ENCODE peak calls at places on chromosome 16, in four cellular contexts. V is upper lobe of right lung, D is dorsolateral prefrontal cortex, I is mammary epithelial cell. X is an unnamed sample.

GRCh38 chr16:57051696-57052228 is 40.6 kb upstream of the CPNE2 start:
- DNase-seq in V (no peak), D (no peak), I (no peak), X (no peak)

GRCh38 chr16:1632638-1632970 is 20.4 kb downstream of the CRAMP1 start:
- DNase-seq in V (no peak), D (no peak), I (no peak), X (no peak)

GRCh38 chr16:85168732-85169256 is 56.5 kb upstream of the CIBAR2 start:
- DNase-seq in V (no peak), D (no peak), I (no peak), X (no peak)

GRCh38 chr16:2188395-2188794 is 8.0 kb downstream of the CASKIN1 start:
- DNase-seq in V (no peak), D (no peak), I (no peak), X (no peak)

GRCh38 chr16:49468611-49469322 is 95.2 kb downstream of the C16orf78 start:
- DNase-seq in V (peak; percentile 20), D (no peak), I (no peak), X (no peak)

GRCh38 chr16:67441907-67442306 is 11.0 kb downstream of the HSD11B2 start:
- DNase-seq in V (no peak), D (no peak), I (no peak), X (no peak)

GRCh38 chr16:87425941-87426340 is 33.8 kb downstream of the MAP1LC3B start:
- DNase-seq in V (peak; percentile 30), D (no peak), I (no peak), X (no peak)

GRCh38 chr16:29809850-29810698 is 1.9 kb upstream of the PRRT2 start:
- DNase-seq in V (peak; percentile 65), D (no peak), I (no peak), X (no peak)

GRCh38 chr16:64717871-64718270 is 404.0 kb downstream of the CDH11 start:
- DNase-seq in V (no peak), D (no peak), I (no peak), X (no peak)
- TF ChIP-seq CTCF in V (no peak), D (no peak), I (no peak), X (no peak)

DNA sequence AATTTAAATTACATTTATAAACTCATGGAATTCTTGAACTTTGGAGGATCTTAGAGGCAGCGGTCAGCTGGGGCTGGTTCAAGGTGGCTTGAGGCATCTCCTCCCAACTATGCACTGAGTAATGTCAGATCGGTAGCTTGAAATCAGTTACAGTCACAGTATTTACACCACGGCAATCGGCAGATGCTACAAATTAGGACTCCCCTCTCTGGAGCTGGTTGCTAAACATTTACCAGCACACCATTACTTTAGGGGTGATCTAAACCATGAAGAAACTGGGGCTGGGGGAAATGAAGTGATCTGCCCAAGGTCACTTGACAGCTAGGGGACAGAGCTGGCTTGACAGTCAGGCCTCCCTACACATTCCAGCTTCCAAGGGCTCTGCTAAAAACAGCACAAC is 137.6 kb downstream of the IRX3 start:
- DNase-seq in V (no peak), D (no peak), I (no peak), X (no peak)
- H3K27me3 ChIP-seq in V (no peaks in the 10 kb centered on the region), D (no peaks in the 10 kb centered on the region), I (no peaks in the 10 kb centered on the region), X (no peaks in the 10 kb centered on the region)

DNA sequence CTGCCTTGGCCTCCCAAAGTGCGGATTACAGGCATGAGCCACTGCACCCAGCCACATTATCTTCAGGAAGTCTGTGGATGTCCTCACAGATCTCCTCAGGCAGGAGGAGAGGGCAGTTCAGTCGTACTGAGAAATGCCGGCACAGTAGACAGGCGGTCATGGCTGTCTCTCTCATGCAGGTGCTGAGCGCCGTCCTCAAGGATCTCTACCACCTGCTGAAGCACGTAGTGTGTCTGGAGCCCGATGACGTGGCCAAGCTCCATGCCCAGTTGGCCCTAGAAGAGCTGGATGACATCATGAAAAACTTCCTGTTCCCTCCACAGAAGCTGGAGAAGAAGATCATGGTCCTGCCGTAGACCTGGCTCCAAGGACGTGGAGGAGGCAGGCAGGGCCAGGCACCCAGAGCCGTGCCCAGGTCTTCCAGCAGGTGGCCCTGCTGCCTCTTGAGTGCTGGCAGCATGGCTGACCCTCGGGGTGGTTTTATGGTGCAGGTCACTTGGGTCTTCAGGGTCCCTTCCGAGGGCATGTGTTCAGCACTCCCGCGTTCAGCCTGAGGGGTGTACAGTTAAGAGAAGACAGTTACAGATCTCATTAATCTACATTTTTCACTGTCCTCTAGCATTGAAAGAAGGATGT is 22.0 kb upstream of the HAS3 start:
- DNase-seq in V (peak; percentile 67), D (no peak), I (no peak), X (no peak)
- TF ChIP-seq CTCF in V (peak; percentile 32), D (no peak), I (peak; percentile 21), X (no peak)

DNA sequence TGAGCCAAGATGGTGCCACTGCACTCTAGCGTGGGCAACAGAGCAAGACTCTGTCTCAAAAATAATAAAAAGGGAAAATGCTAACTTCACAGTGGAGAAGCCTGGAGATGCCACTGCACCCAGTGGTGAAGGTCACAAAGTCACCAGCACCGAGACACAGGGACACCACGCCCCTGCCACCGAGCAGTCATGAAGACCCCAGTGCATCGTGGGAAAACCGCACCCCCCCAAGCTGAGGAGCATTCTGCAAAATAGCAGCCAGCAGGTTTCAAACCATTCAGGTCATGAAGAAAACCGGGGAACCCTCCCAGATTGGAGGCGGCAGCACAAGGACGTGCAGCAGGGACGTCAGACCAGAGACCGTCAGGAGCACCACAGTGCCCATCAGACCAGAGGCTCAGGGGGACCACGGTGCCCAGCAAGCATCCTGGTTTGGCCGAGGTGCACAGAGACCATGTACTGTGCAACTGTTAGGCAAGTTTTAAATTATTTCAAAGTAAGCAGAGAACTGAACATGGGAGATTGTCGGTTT is 13.7 kb downstream of the CHMP1A start:
- DNase-seq in V (no peak), D (no peak), I (no peak), X (no peak)
- H3K27me3 ChIP-seq in V (no peaks in the 10 kb centered on the region), D (no peaks in the 10 kb centered on the region), I (no peaks in the 10 kb centered on the region), X (no peaks in the 10 kb centered on the region)

GRCh38 chr16:22195695-22196558 is 10.2 kb upstream of the EEF2K start:
- DNase-seq in V (peak; percentile 92), D (peak; percentile 95), I (peak; percentile 83), X (peak; percentile 92)
- TF ChIP-seq CTCF in V (peak; percentile 93), D (peak; percentile 93), I (peak; percentile 93), X (peak; percentile 88)